ENCODE peak calls at places on chromosomes 11 and 22, in six cellular contexts. D is H9, C is IMR-90, W is neuronal stem cell, T is trophoblast cell, Q is H1. S is an unnamed sample.

GRCh38 chr11:93291889-93292288 is 38.7 kb upstream of the DEUP1 start:
- DNase-seq in D (no peak), C (no peak), W (peak), T (no peak), Q (no peak), S (no peak)

GRCh38 chr11:11975201-11976092 is 33.0 kb downstream of the DKK3 start:
- DNase-seq in D (peak), C (no peak), W (no peak), T (no peak), Q (no peak), S (no peak)

GRCh38 chr11:95487391-95487790 is 256.4 kb upstream of the SESN3 start:
- DNase-seq in D (no peak), C (no peak), W (no peak), T (peak), Q (no peak), S (no peak)

GRCh38 chr11:71917646-71918045 is 10.7 kb downstream of the XNDC1N start:
- DNase-seq in D (no peak), C (peak), W (no peak), T (peak), Q (no peak), S (no peak)

GRCh38 chr11:76592961-76593360 is 77.6 kb downstream of the LRRC32 start:
- DNase-seq in D (no peak), C (no peak), W (no peak), T (no peak), Q (no peak), S (no peak)

GRCh38 chr22:34878996-34879395 is 187.0 kb upstream of the ISX start:
- DNase-seq in D (no peak), C (no peak), W (no peak), T (peak), Q (no peak), S (no peak)

GRCh38 chr11:72069787-72070251 is 10.5 kb downstream of the NUMA1 start:
- DNase-seq in D (peak), C (peak), W (no peak), T (peak), Q (no peak), S (peak)

GRCh38 chr11:73218106-73218829 is at the start of gene P2RY2:
- DNase-seq in D (peak), C (no peak), W (peak), T (peak), Q (peak), S (peak)

GRCh38 chr11:86678296-86678695 is 5.9 kb upstream of the ME3 start:
- DNase-seq in D (no peak), C (no peak), W (peak), T (no peak), Q (no peak), S (no peak)

GRCh38 chr11:72789493-72790131 is 4.2 kb downstream of the STARD10 start:
- DNase-seq in D (no peak), C (peak), W (no peak), T (no peak), Q (no peak), S (peak)

GRCh38 chr11:132409591-132410375 is 1039.4 kb downstream of the NTM start:
- DNase-seq in D (no peak), C (no peak), W (no peak), T (no peak), Q (no peak), S (no peak)

GRCh38 chr11:83151274-83151977 is 5.5 kb upstream of the PCF11 start:
- DNase-seq in D (no peak), C (no peak), W (no peak), T (no peak), Q (no peak), S (no peak)

GRCh38 chr11:1072821-1073231 is 1.8 kb upstream of the MUC2 start:
- DNase-seq in D (no peak), C (no peak), W (no peak), T (no peak), Q (no peak), S (no peak)

GRCh38 chr11:61035086-61035835 is 63.8 kb downstream of the CD6 start:
- DNase-seq in D (no peak), C (no peak), W (no peak), T (no peak), Q (no peak), S (no peak)

GRCh38 chr11:76620471-76620870 is 50.1 kb downstream of the LRRC32 start:
- DNase-seq in D (no peak), C (peak), W (no peak), T (no peak), Q (no peak), S (peak)

GRCh38 chr22:47377926-47378560 is 615.6 kb downstream of the TBC1D22A start:
- DNase-seq in D (no peak), C (no peak), W (no peak), T (no peak), Q (no peak), S (no peak)

GRCh38 chr22:30843245-30843644 is 125.3 kb downstream of the MORC2 start:
- DNase-seq in D (no peak), C (no peak), W (no peak), T (no peak), Q (no peak), S (no peak)

GRCh38 chr11:59807047-59807446 is 3.5 kb downstream of the MRPL16 start:
- DNase-seq in D (no peak), C (no peak), W (no peak), T (no peak), Q (no peak), S (no peak)

GRCh38 chr11:46353706-46354105 is 6.4 kb downstream of the DGKZ start:
- DNase-seq in D (no peak), C (peak), W (no peak), T (no peak), Q (no peak), S (no peak)

GRCh38 chr11:57358543-57358961 is 20.4 kb downstream of the P2RX3 start:
- DNase-seq in D (no peak), C (peak), W (no peak), T (no peak), Q (no peak), S (peak)

GRCh38 chr11:73931039-73931645 is 19.7 kb upstream of the DNAJB13 start:
- DNase-seq in D (peak), C (peak), W (peak), T (peak), Q (peak), S (peak)

GRCh38 chr11:119205080-119205479 is 1.1 kb upstream of the CBL start:
- DNase-seq in D (no peak), C (no peak), W (no peak), T (peak), Q (no peak), S (no peak)

GRCh38 chr11:77213589-77214428 is 85.8 kb downstream of the MYO7A start:
- DNase-seq in D (no peak), C (no peak), W (no peak), T (no peak), Q (no peak), S (no peak)

GRCh38 chr11:86388198-86388597 is 13.5 kb downstream of the CCDC81 start:
- DNase-seq in D (no peak), C (no peak), W (no peak), T (no peak), Q (no peak), S (no peak)

GRCh38 chr11:95134491-95134890 is 44.8 kb downstream of the ENDOD1 start:
- DNase-seq in D (no peak), C (peak), W (no peak), T (peak), Q (no peak), S (peak)

GRCh38 chr11:9758676-9759518 is 95.0 kb downstream of the SWAP70 start:
- DNase-seq in D (peak), C (peak), W (no peak), T (peak), Q (no peak), S (peak)

GRCh38 chr11:39910087-39910486 is 1549.4 kb downstream of the LRRC4C start:
- DNase-seq in D (no peak), C (no peak), W (no peak), T (no peak), Q (no peak), S (no peak)

GRCh38 chr11:13343931-13344717 is 66.5 kb downstream of the BMAL1 start:
- DNase-seq in D (peak), C (peak), W (peak), T (peak), Q (no peak), S (peak)

GRCh38 chr11:749731-750130 is 2.5 kb downstream of the TALDO1 start:
- DNase-seq in D (no peak), C (no peak), W (no peak), T (no peak), Q (no peak), S (no peak)

GRCh38 chr11:6927030-6927617 is 898 bp downstream of the ZNF215 start:
- DNase-seq in D (no peak), C (no peak), W (no peak), T (no peak), Q (no peak), S (no peak)

GRCh38 chr11:88603499-88603898 is 266.0 kb upstream of the CTSC start:
- DNase-seq in D (no peak), C (peak), W (no peak), T (no peak), Q (no peak), S (no peak)

GRCh38 chr22:20750461-20751184 is 23.3 kb upstream of the SERPIND1 start:
- DNase-seq in D (no peak), C (peak), W (no peak), T (no peak), Q (no peak), S (peak)

GRCh38 chr22:25748140-25748539 is 6.2 kb downstream of the MYO18B start:
- DNase-seq in D (no peak), C (no peak), W (no peak), T (no peak), Q (no peak), S (no peak)

GRCh38 chr11:27694992-27695391 is 5.3 kb downstream of the BDNF start:
- DNase-seq in D (no peak), C (no peak), W (no peak), T (no peak), Q (no peak), S (no peak)

GRCh38 chr11:116312560-116313340 is 460.0 kb downstream of the BUD13 start:
- DNase-seq in D (no peak), C (no peak), W (no peak), T (no peak), Q (no peak), S (no peak)

GRCh38 chr11:68504432-68505066 is 44.0 kb downstream of the PPP6R3 start:
- DNase-seq in D (no peak), C (no peak), W (no peak), T (no peak), Q (no peak), S (no peak)

GRCh38 chr11:46845440-46845739 is 690 bp downstream of the CKAP5 start:
- DNase-seq in D (no peak), C (no peak), W (peak), T (no peak), Q (no peak), S (no peak)

GRCh38 chr22:17087176-17088131 is 2.7 kb downstream of the IL17RA start:
- DNase-seq in D (no peak), C (peak), W (no peak), T (no peak), Q (no peak), S (peak)

GRCh38 chr22:30979932-30980331 is 10.9 kb downstream of the TUG1 start:
- DNase-seq in D (no peak), C (no peak), W (no peak), T (no peak), Q (no peak), S (no peak)

DNA sequence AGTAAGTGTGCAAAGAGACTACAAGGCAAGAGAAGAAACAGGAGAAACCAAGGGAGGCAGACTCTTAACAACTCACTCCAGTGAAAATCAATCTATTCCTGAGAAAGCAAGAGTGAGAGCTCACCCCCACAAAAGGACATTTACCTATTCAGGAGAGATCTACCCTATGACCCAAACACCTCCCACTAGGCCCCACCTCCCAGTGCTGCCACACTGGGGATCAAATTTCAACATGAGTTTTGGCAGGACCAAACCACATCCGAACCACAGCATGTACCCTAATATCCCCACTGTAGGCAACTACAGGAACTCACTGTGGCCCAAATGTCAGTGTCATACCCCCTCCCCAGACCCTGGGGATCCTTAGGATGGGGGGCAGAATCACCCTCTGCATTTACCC is 526.2 kb upstream of the B3GAT1 start:
- DNase-seq in D (no peak), C (no peak), W (no peak), T (no peak), Q (no peak), S (no peak)
- H4K91ac ChIP-seq in D (no peak), C (no peak), W (no peak), T (no peak), Q (no peak), S (no peak)

GRCh38 chr11:123448798-123449197 is 18.7 kb downstream of the GRAMD1B start:
- DNase-seq in D (no peak), C (no peak), W (no peak), T (no peak), Q (no peak), S (no peak)

GRCh38 chr11:123450593-123450992 is 20.5 kb downstream of the GRAMD1B start:
- DNase-seq in D (no peak), C (peak), W (no peak), T (no peak), Q (no peak), S (no peak)

GRCh38 chr11:123452799-123453198 is 22.7 kb downstream of the GRAMD1B start:
- DNase-seq in D (no peak), C (no peak), W (no peak), T (no peak), Q (no peak), S (no peak)

GRCh38 chr11:123449436-123449835 is 19.4 kb downstream of the GRAMD1B start:
- DNase-seq in D (no peak), C (no peak), W (no peak), T (no peak), Q (no peak), S (no peak)

GRCh38 chr11:123451183-123451907 is 21.3 kb downstream of the GRAMD1B start:
- DNase-seq in D (no peak), C (no peak), W (no peak), T (no peak), Q (no peak), S (no peak)
- H2AK5ac ChIP-seq in D (no peak), C (no peak), W (no peak), T (no peak), Q (no peak), S (no peak)

GRCh38 chr11:65549088-65549487 is 9.1 kb downstream of the LTBP3 start:
- DNase-seq in D (no peak), C (no peak), W (no peak), T (no peak), Q (no peak), S (no peak)
- H4K91ac ChIP-seq in D (no peak), C (no peak), W (no peak), T (no peak), Q (no peak), S (no peak)

DNA sequence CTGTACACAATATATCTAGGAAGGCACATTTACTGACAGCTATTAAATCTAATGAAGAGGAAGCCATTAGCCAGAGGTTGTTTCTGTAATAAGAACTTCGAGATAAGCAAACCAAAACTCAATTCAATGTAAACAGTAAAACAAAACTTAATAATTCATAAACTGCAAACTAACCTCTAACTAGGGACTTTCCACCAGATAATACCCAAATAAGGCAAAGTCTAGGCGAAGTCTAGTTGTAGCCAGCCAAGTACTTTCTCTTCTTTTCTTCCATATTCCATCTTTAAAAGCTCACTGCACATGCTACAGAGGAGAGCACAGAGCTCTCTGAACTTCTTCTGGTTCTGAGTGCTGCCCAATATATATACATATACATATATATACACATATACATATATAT is 229.9 kb upstream of the ANO5 start:
- DNase-seq in D (no peak), C (no peak), W (no peak), T (no peak), Q (no peak), S (no peak)
- H2AK5ac ChIP-seq in D (no peak), C (no peak), W (no peak), T (no peak), Q (no peak), S (no peak)

S was measured in mesenchymal stem cell.